ENCODE peak calls at places on chromosomes 4 and X, in eight cellular contexts. G, I, V, C, D, K, A and T are unnamed samples.

GRCh38 chrX:16465081-16465876 is 184.7 kb upstream of the S100G start:
- DNase-seq in G (no peak), I (no peak), V (no peak), C (no peak), D (no peak), K (no peak), A (no peak), T (peak; percentile 41)

GRCh38 chrX:71366674-71367256 is 608 bp downstream of the TAF1 start:
- DNase-seq in G (peak; percentile 26), I (peak; percentile 65), V (no peak), C (no peak), D (no peak), K (no peak), A (peak; percentile 23), T (peak; percentile 30)

GRCh38 chr4:170202721-170203120 is 113.0 kb upstream of the AADAT start:
- DNase-seq in G (no peak), I (no peak), V (no peak), C (no peak), D (no peak), K (no peak), A (no peak), T (no peak)

GRCh38 chr4:113006632-113007031 is 42.8 kb upstream of the ANK2 start:
- DNase-seq in G (no peak), I (no peak), V (no peak), C (no peak), D (no peak), K (no peak), A (no peak), T (no peak)

GRCh38 chr4:8292388-8293107 is 23.0 kb downstream of the HTRA3 start:
- DNase-seq in G (no peak), I (peak; percentile 45), V (peak; percentile 18), C (no peak), D (no peak), K (no peak), A (no peak), T (no peak)

GRCh38 chr4:98516042-98516440 is 142.4 kb downstream of the TSPAN5 start:
- DNase-seq in G (no peak), I (no peak), V (no peak), C (peak; percentile 49), D (no peak), K (peak; percentile 70), A (peak; percentile 53), T (peak; percentile 86)

GRCh38 chr4:76206222-76206942 is 7.2 kb downstream of the SCARB2 start:
- DNase-seq in G (no peak), I (no peak), V (no peak), C (no peak), D (no peak), K (no peak), A (no peak), T (peak; percentile 66)

GRCh38 chrX:24761306-24761705 is 67.6 kb downstream of the POLA1 start:
- DNase-seq in G (no peak), I (no peak), V (no peak), C (no peak), D (no peak), K (no peak), A (no peak), T (no peak)

GRCh38 chr4:83219344-83219990 is 65.1 kb downstream of the COQ2 start:
- DNase-seq in G (peak; percentile 94), I (peak; percentile 67), V (no peak), C (no peak), D (peak; percentile 33), K (no peak), A (no peak), T (no peak)

GRCh38 chr4:181213562-181213961 is 1029.6 kb upstream of the TENM3 start:
- DNase-seq in G (no peak), I (no peak), V (no peak), C (no peak), D (no peak), K (no peak), A (no peak), T (no peak)

GRCh38 chr4:68744368-68744767 is 71.4 kb upstream of the UGT2B10 start:
- DNase-seq in G (no peak), I (no peak), V (no peak), C (no peak), D (no peak), K (no peak), A (no peak), T (no peak)

GRCh38 chrX:49988128-49988527 is 65.7 kb downstream of the CLCN5 start:
- DNase-seq in G (no peak), I (no peak), V (no peak), C (no peak), D (no peak), K (no peak), A (no peak), T (no peak)

GRCh38 chr4:40395166-40395900 is 60.2 kb downstream of the CHRNA9 start:
- DNase-seq in G (no peak), I (no peak), V (no peak), C (no peak), D (peak; percentile 66), K (no peak), A (no peak), T (no peak)

GRCh38 chr4:74667944-74668343 is 126.4 kb downstream of the BTC start:
- DNase-seq in G (no peak), I (no peak), V (no peak), C (no peak), D (no peak), K (no peak), A (no peak), T (no peak)

GRCh38 chr4:156971623-156972369 is at the start of gene PDGFC:
- DNase-seq in G (peak; percentile 66), I (peak; percentile 95), V (peak; percentile 68), C (no peak), D (peak; percentile 75), K (no peak), A (peak; percentile 57), T (peak; percentile 77)

GRCh38 chr4:102535398-102536082 is 34.4 kb downstream of the NFKB1 start:
- DNase-seq in G (no peak), I (no peak), V (no peak), C (peak; percentile 23), D (no peak), K (peak; percentile 37), A (no peak), T (peak; percentile 77)

GRCh38 chr4:26568446-26568994 is 15.4 kb upstream of the TBC1D19 start:
- DNase-seq in G (no peak), I (no peak), V (no peak), C (peak; percentile 92), D (no peak), K (peak; percentile 85), A (peak; percentile 53), T (peak; percentile 82)

GRCh38 chr4:99640676-99641075 is 17.0 kb downstream of the C4orf54 start:
- DNase-seq in G (no peak), I (no peak), V (no peak), C (no peak), D (no peak), K (no peak), A (no peak), T (no peak)

GRCh38 chr4:53646792-53647191 is 55.5 kb upstream of the LNX1 start:
- DNase-seq in G (no peak), I (no peak), V (no peak), C (no peak), D (no peak), K (no peak), A (no peak), T (no peak)

GRCh38 chr4:173748353-173748752 is 218.3 kb upstream of the HAND2 start:
- DNase-seq in G (peak; percentile 28), I (no peak), V (no peak), C (no peak), D (no peak), K (no peak), A (no peak), T (peak; percentile 13)
- TF ChIP-seq CTCF in G (peak; percentile 17), I (no peak), V (peak; percentile 13), C (peak; percentile 27), D (no peak), K (no peak), A (no peak), T (no peak)

GRCh38 chr4:4521767-4522166 is 20.1 kb downstream of the STX18 start:
- DNase-seq in G (no peak), I (no peak), V (no peak), C (no peak), D (no peak), K (no peak), A (no peak), T (no peak)

GRCh38 chr4:4521069-4521468 is 20.8 kb downstream of the STX18 start:
- DNase-seq in G (no peak), I (no peak), V (no peak), C (no peak), D (no peak), K (no peak), A (no peak), T (peak; percentile 55)

GRCh38 chr4:4519296-4519898 is 22.5 kb downstream of the STX18 start:
- DNase-seq in G (no peak), I (no peak), V (no peak), C (no peak), D (no peak), K (no peak), A (peak; percentile 14), T (peak; percentile 63)

GRCh38 chr4:4526401-4526800 is 15.4 kb downstream of the STX18 start:
- DNase-seq in G (no peak), I (no peak), V (no peak), C (no peak), D (no peak), K (no peak), A (no peak), T (no peak)

DNA sequence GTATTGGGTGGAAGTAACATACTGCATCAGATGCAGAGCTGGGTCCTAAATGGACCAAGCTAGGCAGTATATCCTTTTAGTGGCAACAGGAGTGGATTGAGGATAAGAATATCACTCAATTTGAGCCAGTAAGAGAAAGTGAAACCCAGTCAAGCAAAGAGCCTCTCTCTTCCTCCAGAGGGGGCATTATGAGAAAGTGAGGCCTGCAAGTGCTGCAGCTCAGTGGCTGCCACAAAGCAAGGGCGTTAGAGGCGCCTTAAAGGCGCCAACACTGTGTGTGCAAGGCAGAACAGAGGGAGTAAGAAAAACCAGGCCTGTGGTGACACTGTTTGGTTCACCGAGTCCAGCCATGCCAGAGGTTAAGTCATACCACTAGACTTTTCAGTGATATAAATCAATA is 17.5 kb downstream of the STX18 start:
- DNase-seq in G (peak; percentile 90), I (no peak), V (no peak), C (no peak), D (no peak), K (no peak), A (no peak), T (peak; percentile 63)
- TF ChIP-seq CTCF in G (peak; percentile 54), I (peak; percentile 7), V (no peak), C (no peak), D (no peak), K (no peak), A (no peak), T (peak; percentile 54)

GRCh38 chr4:129641179-129641578 is 545.2 kb downstream of the C4orf33 start:
- DNase-seq in G (peak; percentile 69), I (no peak), V (no peak), C (no peak), D (peak; percentile 66), K (peak; percentile 4), A (peak; percentile 44), T (peak; percentile 77)
- TF ChIP-seq CTCF in G (peak; percentile 88), I (peak; percentile 82), V (peak; percentile 80), C (peak; percentile 47), D (no peak), K (peak; percentile 83), A (peak; percentile 47), T (peak; percentile 85)

DNA sequence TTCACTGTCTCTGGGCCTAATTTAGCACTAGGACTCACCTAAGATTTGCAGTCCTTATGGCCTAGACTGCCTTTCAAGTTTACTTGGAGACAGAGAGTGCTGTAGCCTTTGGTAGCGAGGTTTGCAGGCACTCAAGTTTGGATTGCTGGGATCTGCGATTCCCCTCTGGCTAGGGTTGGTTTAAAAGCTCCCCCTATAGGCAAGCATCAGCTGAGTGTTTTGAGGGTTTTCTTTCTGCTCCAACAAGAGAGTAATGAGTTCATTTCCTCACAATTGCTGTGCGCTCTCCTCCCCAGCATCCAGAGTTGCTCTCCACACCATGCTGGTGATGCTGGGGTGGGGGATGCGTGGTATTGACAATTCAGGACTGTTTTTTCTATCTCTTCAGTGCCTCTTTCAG is 206.9 kb downstream of the GLUD2 start:
- DNase-seq in G (no peak), I (no peak), V (no peak), C (no peak), D (no peak), K (no peak), A (peak; percentile 4), T (peak; percentile 2)
- TF ChIP-seq CTCF in G (no peak), I (no peak), V (no peak), C (no peak), D (no peak), K (no peak), A (no peak), T (peak; percentile 30)